ENCODE peak calls at places on chromosomes 7 and 10, in seven cellular contexts. One of them, this sample, is unnamed.

GRCh38 chr7:132815696-132816334 is 239.5 kb upstream of the PLXNA4 start:
- DNase-seq in thoracic aorta: no peak
- DNase-seq in tibial artery: no peak
- DNase-seq in PC-3: peak; percentile 15
- DNase-seq in coronary artery: no peak
- DNase-seq in AG10803: no peak
- DNase-seq in WTC11: no peak
- DNase-seq in this sample: no peak

GRCh38 chr7:47792521-47793121 is 155.6 kb downstream of the PKD1L1 start:
- DNase-seq in thoracic aorta: no peak
- DNase-seq in tibial artery: no peak
- DNase-seq in PC-3: peak; percentile 60
- DNase-seq in coronary artery: no peak
- DNase-seq in AG10803: no peak
- DNase-seq in WTC11: no peak
- DNase-seq in this sample: no peak

GRCh38 chr7:102393467-102393866 is 2.7 kb upstream of the PRKRIP1 start:
- DNase-seq in thoracic aorta: no peak
- DNase-seq in tibial artery: no peak
- DNase-seq in PC-3: peak; percentile 12
- DNase-seq in coronary artery: no peak
- DNase-seq in AG10803: no peak
- DNase-seq in WTC11: no peak
- DNase-seq in this sample: no peak

GRCh38 chr7:131197920-131198610 is 129.6 kb upstream of the MKLN1 start:
- DNase-seq in thoracic aorta: no peak
- DNase-seq in tibial artery: no peak
- DNase-seq in PC-3: peak; percentile 77
- DNase-seq in coronary artery: no peak
- DNase-seq in AG10803: peak; percentile 83
- DNase-seq in WTC11: no peak
- DNase-seq in this sample: no peak

GRCh38 chr7:4665661-4666060 is 16.4 kb upstream of the FOXK1 start:
- DNase-seq in thoracic aorta: no peak
- DNase-seq in tibial artery: no peak
- DNase-seq in PC-3: peak; percentile 28
- DNase-seq in coronary artery: no peak
- DNase-seq in AG10803: peak; percentile 98
- DNase-seq in WTC11: no peak
- DNase-seq in this sample: no peak

GRCh38 chr10:64316416-64316815 is 795.2 kb downstream of the REEP3 start:
- DNase-seq in thoracic aorta: no peak
- DNase-seq in tibial artery: no peak
- DNase-seq in PC-3: no peak
- DNase-seq in coronary artery: no peak
- DNase-seq in AG10803: no peak
- DNase-seq in WTC11: no peak
- DNase-seq in this sample: no peak

GRCh38 chr7:137977173-137977572 is 24.7 kb downstream of the CREB3L2 start:
- DNase-seq in thoracic aorta: no peak
- DNase-seq in tibial artery: no peak
- DNase-seq in PC-3: peak; percentile 49
- DNase-seq in coronary artery: no peak
- DNase-seq in AG10803: peak; percentile 48
- DNase-seq in WTC11: no peak
- DNase-seq in this sample: no peak

GRCh38 chr7:55074008-55074499 is 55.2 kb downstream of the EGFR start:
- DNase-seq in thoracic aorta: no peak
- DNase-seq in tibial artery: no peak
- DNase-seq in PC-3: peak; percentile 98
- DNase-seq in coronary artery: no peak
- DNase-seq in AG10803: peak; percentile 82
- DNase-seq in WTC11: no peak
- DNase-seq in this sample: no peak

GRCh38 chr7:19488056-19488455 is 220.8 kb downstream of the POLR1F start:
- DNase-seq in thoracic aorta: no peak
- DNase-seq in tibial artery: no peak
- DNase-seq in PC-3: no peak
- DNase-seq in coronary artery: no peak
- DNase-seq in AG10803: no peak
- DNase-seq in WTC11: no peak
- DNase-seq in this sample: no peak

GRCh38 chr10:63976538-63976937 is 455.3 kb downstream of the REEP3 start:
- DNase-seq in thoracic aorta: no peak
- DNase-seq in tibial artery: no peak
- DNase-seq in PC-3: peak; percentile 74
- DNase-seq in coronary artery: no peak
- DNase-seq in AG10803: peak; percentile 32
- DNase-seq in WTC11: peak; percentile 75
- DNase-seq in this sample: peak; percentile 73

GRCh38 chr7:130667593-130668257 is 823 bp downstream of the COPG2 start:
- DNase-seq in thoracic aorta: no peak
- DNase-seq in tibial artery: no peak
- DNase-seq in PC-3: no peak
- DNase-seq in coronary artery: no peak
- DNase-seq in AG10803: no peak
- DNase-seq in WTC11: no peak
- DNase-seq in this sample: no peak

GRCh38 chr7:105854516-105854915 is 21.9 kb downstream of the ATXN7L1 start:
- DNase-seq in thoracic aorta: no peak
- DNase-seq in tibial artery: no peak
- DNase-seq in PC-3: no peak
- DNase-seq in coronary artery: no peak
- DNase-seq in AG10803: peak; percentile 27
- DNase-seq in WTC11: no peak
- DNase-seq in this sample: no peak

GRCh38 chr10:49076319-49076718 is 39.0 kb downstream of the VSTM4 start:
- DNase-seq in thoracic aorta: no peak
- DNase-seq in tibial artery: peak; percentile 51
- DNase-seq in PC-3: no peak
- DNase-seq in coronary artery: no peak
- DNase-seq in AG10803: no peak
- DNase-seq in WTC11: no peak
- DNase-seq in this sample: no peak

GRCh38 chr10:132265878-132266496 is 41.8 kb downstream of the STK32C start:
- DNase-seq in thoracic aorta: no peak
- DNase-seq in tibial artery: no peak
- DNase-seq in PC-3: no peak
- DNase-seq in coronary artery: no peak
- DNase-seq in AG10803: peak; percentile 42
- DNase-seq in WTC11: no peak
- DNase-seq in this sample: no peak

GRCh38 chr7:130906575-130906974 is 172.6 kb upstream of the KLF14 start:
- DNase-seq in thoracic aorta: no peak
- DNase-seq in tibial artery: no peak
- DNase-seq in PC-3: peak; percentile 9
- DNase-seq in coronary artery: no peak
- DNase-seq in AG10803: no peak
- DNase-seq in WTC11: no peak
- DNase-seq in this sample: no peak

GRCh38 chr10:72240371-72240770 is 24.3 kb upstream of the ASCC1 start:
- DNase-seq in thoracic aorta: no peak
- DNase-seq in tibial artery: no peak
- DNase-seq in PC-3: no peak
- DNase-seq in coronary artery: no peak
- DNase-seq in AG10803: no peak
- DNase-seq in WTC11: no peak
- DNase-seq in this sample: no peak

GRCh38 chr10:125034671-125035070 is 92.7 kb downstream of the ZRANB1 start:
- DNase-seq in thoracic aorta: no peak
- DNase-seq in tibial artery: no peak
- DNase-seq in PC-3: peak; percentile 17
- DNase-seq in coronary artery: no peak
- DNase-seq in AG10803: peak; percentile 31
- DNase-seq in WTC11: no peak
- DNase-seq in this sample: no peak

GRCh38 chr10:113169111-113169510 is 219.1 kb downstream of the TCF7L2 start:
- DNase-seq in thoracic aorta: no peak
- DNase-seq in tibial artery: no peak
- DNase-seq in PC-3: no peak
- DNase-seq in coronary artery: no peak
- DNase-seq in AG10803: no peak
- DNase-seq in WTC11: no peak
- DNase-seq in this sample: no peak

GRCh38 chr7:86123476-86123875 is 520.2 kb upstream of the GRM3 start:
- DNase-seq in thoracic aorta: no peak
- DNase-seq in tibial artery: no peak
- DNase-seq in PC-3: no peak
- DNase-seq in coronary artery: no peak
- DNase-seq in AG10803: no peak
- DNase-seq in WTC11: no peak
- DNase-seq in this sample: no peak
- TF ChIP-seq CTCF in thoracic aorta: no peak
- TF ChIP-seq CTCF in tibial artery: no peak
- TF ChIP-seq CTCF in PC-3: no peak
- TF ChIP-seq CTCF in coronary artery: no peak
- TF ChIP-seq CTCF in AG10803: no peak
- TF ChIP-seq CTCF in WTC11: no peak
- TF ChIP-seq CTCF in this sample: no peak

DNA sequence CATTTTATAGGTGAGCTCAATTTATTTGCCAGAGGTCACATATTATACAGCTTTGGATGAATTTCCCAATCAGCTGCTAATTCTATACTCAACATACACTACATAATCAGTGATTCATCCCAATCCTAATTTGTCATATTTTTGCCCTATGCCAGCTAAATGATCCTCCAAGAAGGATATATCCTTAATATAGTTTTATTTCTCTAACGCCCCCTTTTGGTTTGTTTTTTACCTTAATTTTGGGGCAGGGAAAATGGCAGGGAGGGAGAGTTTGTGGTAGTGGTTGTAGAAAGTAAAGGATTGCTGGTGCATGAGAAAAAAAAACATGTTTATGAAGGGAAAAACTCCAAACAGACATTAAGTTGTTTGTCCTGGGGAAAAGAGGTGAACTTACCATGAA is 31.9 kb downstream of the WASL start:
- DNase-seq in thoracic aorta: no peak
- DNase-seq in tibial artery: no peak
- DNase-seq in PC-3: no peak
- DNase-seq in coronary artery: no peak
- DNase-seq in AG10803: no peak
- DNase-seq in WTC11: no peak
- DNase-seq in this sample: no peak
- TF ChIP-seq CTCF in thoracic aorta: no peak
- TF ChIP-seq CTCF in tibial artery: no peak
- TF ChIP-seq CTCF in PC-3: peak; percentile 35
- TF ChIP-seq CTCF in coronary artery: no peak
- TF ChIP-seq CTCF in AG10803: no peak
- TF ChIP-seq CTCF in WTC11: no peak
- TF ChIP-seq CTCF in this sample: no peak

GRCh38 chr7:127347567-127348246 is 44.8 kb downstream of the ZNF800 start:
- DNase-seq in thoracic aorta: no peak
- DNase-seq in tibial artery: peak; percentile 72
- DNase-seq in PC-3: peak; percentile 38
- DNase-seq in coronary artery: no peak
- DNase-seq in AG10803: peak; percentile 60
- DNase-seq in WTC11: peak; percentile 77
- DNase-seq in this sample: peak; percentile 87
- TF ChIP-seq CTCF in thoracic aorta: no peak
- TF ChIP-seq CTCF in tibial artery: peak; percentile 26
- TF ChIP-seq CTCF in PC-3: peak; percentile 9
- TF ChIP-seq CTCF in coronary artery: peak; percentile 17
- TF ChIP-seq CTCF in AG10803: peak; percentile 40
- TF ChIP-seq CTCF in WTC11: peak; percentile 47
- TF ChIP-seq CTCF in this sample: peak; percentile 32

DNA sequence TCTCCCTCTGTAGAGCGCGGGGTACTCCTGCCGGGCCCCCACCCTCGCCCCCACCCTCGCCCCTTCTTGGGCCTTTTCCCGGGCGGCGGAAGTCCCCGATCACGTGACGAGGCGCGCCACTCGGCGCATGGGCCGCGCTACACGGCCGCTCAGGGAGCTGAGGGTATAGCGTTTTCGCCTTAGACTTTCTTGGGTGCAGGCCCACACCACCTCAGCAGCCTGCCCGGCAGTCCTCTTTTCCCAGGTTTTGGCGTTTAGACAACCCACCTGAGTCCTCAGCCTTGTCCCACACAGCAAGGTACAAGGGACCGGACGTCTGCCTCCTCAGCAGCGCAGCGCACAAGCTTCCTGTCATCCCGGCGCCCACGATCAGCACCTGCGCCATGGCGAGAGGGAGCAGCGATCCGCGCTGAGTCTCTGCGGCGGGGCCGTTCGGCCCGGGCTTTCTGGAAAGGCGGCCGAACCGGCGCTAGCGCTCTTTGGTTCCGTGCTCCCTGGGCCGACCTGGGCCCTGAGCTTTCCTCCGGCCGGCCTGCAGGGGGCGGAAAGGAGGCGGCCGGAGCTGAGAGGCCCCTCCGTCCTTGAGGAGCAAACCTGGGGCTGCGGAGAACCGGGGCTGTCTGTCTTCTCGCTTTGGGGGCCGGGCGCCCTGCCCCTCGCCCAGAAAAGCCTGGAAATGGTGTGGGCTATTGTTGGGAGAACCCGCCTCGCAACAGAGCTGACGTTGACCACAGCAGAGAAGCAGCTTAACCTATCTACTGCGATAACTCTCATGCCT is at the start of gene RNLS:
- DNase-seq in thoracic aorta: peak; percentile 3
- DNase-seq in tibial artery: peak; percentile 86
- DNase-seq in PC-3: no peak
- DNase-seq in coronary artery: peak; percentile 85
- DNase-seq in AG10803: peak; percentile 58
- DNase-seq in WTC11: peak; percentile 74
- DNase-seq in this sample: peak; percentile 67
- TF ChIP-seq CTCF in thoracic aorta: peak; percentile 89
- TF ChIP-seq CTCF in tibial artery: peak; percentile 86
- TF ChIP-seq CTCF in PC-3: no peak
- TF ChIP-seq CTCF in coronary artery: peak; percentile 71
- TF ChIP-seq CTCF in AG10803: peak; percentile 64
- TF ChIP-seq CTCF in WTC11: peak; percentile 79
- TF ChIP-seq CTCF in this sample: peak; percentile 87

DNA sequence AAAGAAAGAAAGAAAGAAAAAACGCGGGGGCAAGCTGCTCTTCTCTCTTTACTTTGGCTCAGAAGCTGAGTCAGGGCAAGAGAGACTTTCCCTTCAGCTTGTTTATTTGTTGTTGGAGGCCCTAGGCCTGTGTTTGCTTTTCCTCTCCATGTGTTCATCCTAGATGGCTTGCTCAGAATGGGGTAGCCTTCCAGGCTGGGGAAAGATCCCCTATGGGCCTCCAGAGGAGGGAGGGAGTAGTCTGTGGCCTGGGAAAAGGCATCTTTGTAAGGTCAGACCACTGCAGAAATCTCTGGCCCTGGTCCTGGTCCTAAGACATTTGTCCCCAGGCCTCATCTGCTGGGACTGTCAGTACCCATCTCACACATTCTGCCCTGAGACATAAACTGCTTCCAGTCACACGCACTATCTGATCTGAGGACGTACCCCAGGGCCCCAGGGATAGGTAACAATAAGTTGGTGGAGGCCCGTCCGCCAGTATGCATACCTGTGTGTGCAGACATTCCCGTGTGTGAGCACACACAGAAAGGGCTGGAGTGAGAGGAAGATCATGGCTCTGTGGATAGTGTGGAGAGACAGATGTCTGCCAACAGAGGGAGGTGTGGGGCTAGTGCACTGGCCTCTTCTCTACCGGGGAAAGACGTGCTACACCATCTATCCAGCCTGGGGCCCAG is 4.9 kb upstream of the SCD start:
- DNase-seq in thoracic aorta: no peak
- DNase-seq in tibial artery: peak; percentile 73
- DNase-seq in PC-3: peak; percentile 67
- DNase-seq in coronary artery: no peak
- DNase-seq in AG10803: peak; percentile 57
- DNase-seq in WTC11: peak; percentile 68
- DNase-seq in this sample: peak; percentile 63
- TF ChIP-seq CTCF in thoracic aorta: peak; percentile 29
- TF ChIP-seq CTCF in tibial artery: peak; percentile 67
- TF ChIP-seq CTCF in PC-3: peak; percentile 72
- TF ChIP-seq CTCF in coronary artery: no peak
- TF ChIP-seq CTCF in AG10803: peak; percentile 78
- TF ChIP-seq CTCF in WTC11: no peak
- TF ChIP-seq CTCF in this sample: no peak

GRCh38 chr10:99560277-99561126 is 27.8 kb downstream of the NKX2-3 start:
- DNase-seq in thoracic aorta: no peak
- DNase-seq in tibial artery: no peak
- DNase-seq in PC-3: peak; percentile 60
- DNase-seq in coronary artery: no peak
- DNase-seq in AG10803: peak; percentile 42
- DNase-seq in WTC11: peak; percentile 76
- DNase-seq in this sample: peak; percentile 70
- TF ChIP-seq CTCF in thoracic aorta: peak; percentile 55
- TF ChIP-seq CTCF in tibial artery: peak; percentile 49
- TF ChIP-seq CTCF in PC-3: peak; percentile 83
- TF ChIP-seq CTCF in coronary artery: peak; percentile 46
- TF ChIP-seq CTCF in AG10803: peak; percentile 80
- TF ChIP-seq CTCF in WTC11: peak; percentile 93
- TF ChIP-seq CTCF in this sample: peak; percentile 96